ENCODE peak calls at places on chromosomes 7 and 10, in ten cellular contexts. W is right atrium auricular region; Q is left ventricle myocardium inferior; N is heart left ventricle; I is adrenal gland; U is endodermal cell; X is CD8-positive, alpha-beta memory T cell; K is OCI-LY7; B is IMR-90; M is colonic mucosa. G is an unnamed sample.

GRCh38 chr7:141584935-141585334 is 33.7 kb downstream of the AGK start:
- DNase-seq in W (no peak), Q (no peak), N (no peak), I (no peak), U (peak; percentile 65), X (no peak), K (no peak), B (no peak), M (no peak), G (no peak)

GRCh38 chr7:51929818-51930217 is 613.2 kb upstream of the COBL start:
- DNase-seq in W (no peak), Q (no peak), N (no peak), I (no peak), U (no peak), X (no peak), K (no peak), B (no peak), M (no peak), G (no peak)

GRCh38 chr10:60877066-60877776 is 66.8 kb downstream of the RHOBTB1 start:
- DNase-seq in W (no peak), Q (no peak), N (no peak), I (no peak), U (no peak), X (no peak), K (no peak), B (no peak), M (no peak), G (no peak)

GRCh38 chr7:115631782-115632181 is 398.8 kb downstream of the TFEC start:
- DNase-seq in W (no peak), Q (no peak), N (no peak), I (no peak), U (no peak), X (no peak), K (no peak), B (peak; percentile 60), M (no peak), G (no peak)

GRCh38 chr10:126425051-126425450 is 36.8 kb upstream of the ADAM12 start:
- DNase-seq in W (no peak), Q (no peak), N (no peak), I (no peak), U (no peak), X (no peak), K (no peak), B (no peak), M (no peak), G (no peak)

GRCh38 chr10:70801854-70802253 is 13.9 kb upstream of the SGPL1 start:
- DNase-seq in W (no peak), Q (no peak), N (no peak), I (no peak), U (no peak), X (no peak), K (no peak), B (no peak), M (no peak), G (no peak)

GRCh38 chr7:158096582-158096981 is 491.0 kb downstream of the PTPRN2 start:
- DNase-seq in W (peak; percentile 52), Q (no peak), N (no peak), I (no peak), U (peak; percentile 43), X (no peak), K (no peak), B (no peak), M (no peak), G (no peak)

GRCh38 chr7:92064414-92065029 is 69.8 kb downstream of the CYP51A1 start:
- DNase-seq in W (no peak), Q (no peak), N (no peak), I (no peak), U (no peak), X (no peak), K (no peak), B (no peak), M (no peak), G (no peak)

GRCh38 chr7:22860784-22861482 is 38.3 kb upstream of the TOMM7 start:
- DNase-seq in W (no peak), Q (no peak), N (no peak), I (no peak), U (peak; percentile 66), X (no peak), K (peak; percentile 40), B (no peak), M (no peak), G (no peak)

GRCh38 chr10:32379314-32379949 is 32.5 kb upstream of the EPC1 start:
- DNase-seq in W (no peak), Q (no peak), N (no peak), I (no peak), U (peak; percentile 56), X (peak; percentile 52), K (peak; percentile 73), B (peak; percentile 68), M (no peak), G (no peak)

GRCh38 chr10:48454302-48455054 is 148.0 kb downstream of the MAPK8 start:
- DNase-seq in W (no peak), Q (no peak), N (no peak), I (no peak), U (peak; percentile 72), X (no peak), K (no peak), B (no peak), M (peak; percentile 17), G (peak; percentile 81)

GRCh38 chr7:5528071-5528814 is 104.6 kb upstream of the TNRC18 start:
- DNase-seq in W (no peak), Q (peak; percentile 46), N (peak; percentile 71), I (peak; percentile 59), U (no peak), X (peak; percentile 74), K (peak; percentile 13), B (peak; percentile 36), M (peak; percentile 52), G (no peak)
- H3K36me3 ChIP-seq in W (peaks cover 51% of the 10 kb centered on the region), Q (peaks cover 53% of the 10 kb centered on the region), N (peaks cover 40% of the 10 kb centered on the region), I (no peaks in the 10 kb centered on the region), U (peaks cover 58% of the 10 kb centered on the region), X (peaks cover 40% of the 10 kb centered on the region), K (peaks cover 66% of the 10 kb centered on the region), B (peaks cover 41% of the 10 kb centered on the region), M (peaks cover 24% of the 10 kb centered on the region), G (peaks cover 48% of the 10 kb centered on the region)

GRCh38 chr10:122222638-122223037 is 48.5 kb upstream of the BTBD16 start:
- DNase-seq in W (no peak), Q (no peak), N (no peak), I (no peak), U (no peak), X (no peak), K (no peak), B (no peak), M (no peak), G (no peak)

GRCh38 chr10:122224159-122224558 is 46.9 kb upstream of the BTBD16 start:
- DNase-seq in W (no peak), Q (no peak), N (no peak), I (no peak), U (no peak), X (no peak), K (no peak), B (no peak), M (no peak), G (no peak)

GRCh38 chr10:122221958-122222357 is 49.1 kb upstream of the BTBD16 start:
- DNase-seq in W (no peak), Q (no peak), N (no peak), I (no peak), U (no peak), X (no peak), K (no peak), B (no peak), M (no peak), G (no peak)

GRCh38 chr10:122227754-122228153 is 43.3 kb upstream of the BTBD16 start:
- DNase-seq in W (no peak), Q (no peak), N (no peak), I (no peak), U (no peak), X (no peak), K (no peak), B (no peak), M (no peak), G (no peak)

DNA sequence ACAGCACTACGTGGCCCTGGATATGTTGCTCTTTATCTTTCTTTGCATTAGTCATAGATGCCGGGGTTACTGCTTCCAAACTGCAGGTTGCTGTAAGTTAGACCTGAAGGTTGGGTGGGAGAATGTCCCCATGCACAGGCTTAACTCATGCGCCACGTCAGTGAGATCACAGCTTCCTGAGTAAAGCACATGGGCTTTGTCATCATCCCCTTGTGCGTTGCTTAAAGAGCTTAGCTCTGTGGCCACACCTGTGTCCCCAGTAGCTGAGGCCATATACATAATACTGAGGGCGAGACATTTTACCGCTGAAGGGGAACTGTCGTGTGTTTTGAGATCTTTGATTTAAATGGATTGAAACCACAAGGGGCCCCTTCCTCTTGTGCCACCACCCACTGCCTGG is 45.8 kb upstream of the BTBD16 start:
- DNase-seq in W (no peak), Q (no peak), N (no peak), I (no peak), U (no peak), X (no peak), K (no peak), B (no peak), M (no peak), G (no peak)
- H3K36me3 ChIP-seq in W (peaks cover 88% of the 10 kb centered on the region), Q (peaks cover 94% of the 10 kb centered on the region), N (peaks cover 35% of the 10 kb centered on the region), I (no peaks in the 10 kb centered on the region), U (peaks cover 52% of the 10 kb centered on the region), X (no peaks in the 10 kb centered on the region), K (no peaks in the 10 kb centered on the region), B (peaks cover 19% of the 10 kb centered on the region), M (no peaks in the 10 kb centered on the region), G (peaks cover 48% of the 10 kb centered on the region)

DNA sequence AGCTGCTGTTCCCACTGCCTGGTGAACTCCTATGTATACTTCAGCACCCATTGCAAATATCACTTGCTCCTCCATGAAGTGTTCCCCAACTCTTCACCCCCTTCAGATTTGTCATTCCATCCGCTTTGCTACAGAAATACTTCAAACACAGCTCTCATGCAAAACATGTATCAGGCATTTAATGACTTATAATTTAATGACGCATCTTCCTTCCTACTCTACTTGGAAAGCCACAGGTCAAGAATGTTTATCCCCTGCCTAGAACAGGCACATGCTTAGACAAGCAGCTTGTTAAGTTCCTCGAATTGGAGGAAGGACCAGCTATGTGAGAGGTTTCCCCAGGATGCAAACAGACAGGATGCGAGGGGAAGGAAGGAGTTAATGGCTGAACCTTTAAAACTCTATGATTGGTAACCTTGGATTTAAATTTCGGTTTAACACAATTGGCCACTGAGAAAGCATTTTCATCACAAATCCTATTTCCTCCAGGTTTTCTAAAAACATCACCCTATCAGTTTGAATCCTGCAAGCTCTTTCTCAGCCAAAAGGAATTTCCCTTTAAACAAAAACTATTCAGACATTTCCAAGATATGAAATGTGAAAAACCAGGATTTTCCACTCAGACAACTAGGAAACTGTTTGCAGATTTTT is 11.5 kb downstream of the CREB3L2 start:
- DNase-seq in W (no peak), Q (no peak), N (no peak), I (no peak), U (no peak), X (no peak), K (no peak), B (peak; percentile 99), M (no peak), G (no peak)
- H3K36me3 ChIP-seq in W (no peaks in the 10 kb centered on the region), Q (no peaks in the 10 kb centered on the region), N (no peaks in the 10 kb centered on the region), I (no peaks in the 10 kb centered on the region), U (peaks cover 3% of the 10 kb centered on the region), X (no peaks in the 10 kb centered on the region), K (peaks cover 12% of the 10 kb centered on the region), B (peaks cover 2% of the 10 kb centered on the region), M (no peaks in the 10 kb centered on the region), G (no peaks in the 10 kb centered on the region)

DNA sequence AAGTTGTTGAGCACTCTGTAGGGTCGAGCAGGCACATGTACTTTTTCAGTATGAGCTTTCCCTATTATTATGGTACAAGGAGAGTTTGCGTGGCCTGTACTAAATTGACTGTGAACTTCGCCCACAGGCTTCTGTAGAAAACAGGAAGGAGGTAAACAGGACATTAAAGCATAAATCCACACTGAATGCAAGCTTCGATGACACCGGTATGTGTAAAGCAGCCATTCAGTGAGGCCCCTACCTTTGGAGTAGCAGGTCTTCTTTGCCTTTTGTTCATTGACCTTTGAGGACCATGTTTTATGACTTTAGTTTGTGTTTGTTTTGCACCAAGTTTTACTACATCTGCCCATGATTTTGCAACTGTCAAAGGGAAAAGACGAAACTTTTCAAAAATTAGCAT is 14.5 kb downstream of the MKI67 start:
- DNase-seq in W (no peak), Q (no peak), N (no peak), I (no peak), U (no peak), X (no peak), K (no peak), B (no peak), M (no peak), G (no peak)
- H3K36me3 ChIP-seq in W (no peaks in the 10 kb centered on the region), Q (no peaks in the 10 kb centered on the region), N (no peaks in the 10 kb centered on the region), I (no peaks in the 10 kb centered on the region), U (peaks cover 97% of the 10 kb centered on the region), X (no peaks in the 10 kb centered on the region), K (peaks cover 100% of the 10 kb centered on the region), B (peaks cover 34% of the 10 kb centered on the region), M (no peaks in the 10 kb centered on the region), G (no peaks in the 10 kb centered on the region)